ENCODE peak calls at places on chromosomes 4 and X, in five cellular contexts. W is Panc1, A is fibroblast of lung, M is foreskin fibroblast, P is AG10803. Q is an unnamed sample.

GRCh38 chr4:140266958-140267568 is 106.4 kb upstream of the SCOC start:
- DNase-seq in W (no peak), A (peak), M (peak), P (peak), Q (no peak)

GRCh38 chr4:158496030-158496741 is 25.5 kb upstream of the RXFP1 start:
- DNase-seq in W (no peak), A (no peak), M (no peak), P (no peak), Q (no peak)

GRCh38 chr4:94534401-94535312 is 82.9 kb downstream of the PDLIM5 start:
- DNase-seq in W (no peak), A (no peak), M (no peak), P (no peak), Q (no peak)

GRCh38 chr4:105058177-105058812 is 88.4 kb upstream of the TET2 start:
- DNase-seq in W (no peak), A (peak), M (peak), P (no peak), Q (no peak)

GRCh38 chr4:56730097-56730496 is 49.0 kb upstream of the HOPX start:
- DNase-seq in W (no peak), A (no peak), M (no peak), P (no peak), Q (no peak)

GRCh38 chr4:165379662-165380061 is 854 bp downstream of the CPE start:
- DNase-seq in W (no peak), A (no peak), M (no peak), P (no peak), Q (no peak)

GRCh38 chr4:176191974-176192373 is 3.4 kb downstream of the SPATA4 start:
- DNase-seq in W (peak), A (peak), M (peak), P (peak), Q (no peak)

GRCh38 chrX:69424161-69424560 is 80.0 kb upstream of the NALF2 start:
- DNase-seq in W (no peak), A (peak), M (peak), P (peak), Q (no peak)

GRCh38 chrX:24334473-24334872 is 20.6 kb upstream of the SUPT20HL2 start:
- DNase-seq in W (no peak), A (no peak), M (peak), P (no peak), Q (no peak)

GRCh38 chr4:24210332-24210902 is 320.6 kb upstream of the PPARGC1A start:
- DNase-seq in W (no peak), A (peak), M (peak), P (peak), Q (peak)

GRCh38 chrX:45070116-45071007 is 130.3 kb downstream of the DIPK2B start:
- DNase-seq in W (peak), A (peak), M (peak), P (peak), Q (peak)

GRCh38 chr4:153242848-153243324 is 38.6 kb downstream of the TRIM2 start:
- DNase-seq in W (no peak), A (no peak), M (no peak), P (no peak), Q (no peak)

DNA sequence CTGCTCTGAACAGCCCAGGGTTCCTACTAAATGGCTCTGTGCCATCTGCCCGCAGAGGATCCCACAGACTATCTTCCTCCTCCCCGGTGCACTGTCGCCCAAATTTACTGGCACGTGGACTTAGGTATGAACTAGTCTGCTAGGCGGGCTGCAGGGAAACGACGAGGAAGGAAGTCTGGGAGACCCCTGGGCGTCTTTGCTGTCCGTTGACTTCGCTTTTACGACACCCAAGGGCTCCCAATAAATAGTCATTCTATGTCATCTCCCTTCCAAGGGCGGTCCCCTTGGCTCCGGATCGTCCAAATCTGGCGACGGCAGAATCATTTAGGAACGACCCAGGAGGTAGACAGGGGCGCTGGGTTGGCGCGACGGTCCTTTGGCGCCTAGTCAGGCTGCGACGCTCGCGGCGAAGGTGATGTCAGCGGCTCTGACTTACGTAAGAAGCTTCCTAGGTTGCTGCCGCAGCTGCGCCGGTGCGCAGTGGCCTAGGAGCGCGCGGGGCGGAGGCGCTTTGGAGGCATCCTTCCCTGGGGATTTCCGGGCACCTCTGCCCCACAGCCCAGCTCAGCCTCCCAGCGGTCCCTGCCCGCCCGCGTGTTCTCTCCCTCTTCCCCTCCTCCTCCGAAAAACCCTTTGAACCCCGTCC is 2.2 kb downstream of the NHS start:
- DNase-seq in W (no peak), A (peak), M (peak), P (peak), Q (no peak)
- H3K4me3 ChIP-seq in W (peak), A (peak), M (peak), P (peak), Q (peak)

GRCh38 chr4:8157496-8157895 is 1.1 kb downstream of the ABLIM2 start:
- DNase-seq in W (no peak), A (no peak), M (no peak), P (no peak), Q (no peak)
- H3K4me3 ChIP-seq in W (no peak), A (no peak), M (no peak), P (no peak), Q (no peak)

GRCh38 chrX:11664211-11664888 is 1.4 kb downstream of the ARHGAP6 start:
- DNase-seq in W (no peak), A (no peak), M (peak), P (no peak), Q (no peak)

GRCh38 chrX:11665144-11666040 is at the start of gene ARHGAP6:
- DNase-seq in W (no peak), A (peak), M (peak), P (peak), Q (no peak)

GRCh38 chrX:11667286-11667685 is 1.6 kb upstream of the ARHGAP6 start:
- DNase-seq in W (no peak), A (no peak), M (no peak), P (no peak), Q (no peak)

GRCh38 chrX:11666180-11666579 is 460 bp upstream of the ARHGAP6 start:
- DNase-seq in W (no peak), A (peak), M (peak), P (no peak), Q (no peak)

GRCh38 chrX:11663875-11664210 is 1.9 kb downstream of the ARHGAP6 start:
- DNase-seq in W (no peak), A (peak), M (peak), P (no peak), Q (no peak)
- H3K4me3 ChIP-seq in W (no peak), A (peak), M (peak), P (no peak), Q (no peak)

DNA sequence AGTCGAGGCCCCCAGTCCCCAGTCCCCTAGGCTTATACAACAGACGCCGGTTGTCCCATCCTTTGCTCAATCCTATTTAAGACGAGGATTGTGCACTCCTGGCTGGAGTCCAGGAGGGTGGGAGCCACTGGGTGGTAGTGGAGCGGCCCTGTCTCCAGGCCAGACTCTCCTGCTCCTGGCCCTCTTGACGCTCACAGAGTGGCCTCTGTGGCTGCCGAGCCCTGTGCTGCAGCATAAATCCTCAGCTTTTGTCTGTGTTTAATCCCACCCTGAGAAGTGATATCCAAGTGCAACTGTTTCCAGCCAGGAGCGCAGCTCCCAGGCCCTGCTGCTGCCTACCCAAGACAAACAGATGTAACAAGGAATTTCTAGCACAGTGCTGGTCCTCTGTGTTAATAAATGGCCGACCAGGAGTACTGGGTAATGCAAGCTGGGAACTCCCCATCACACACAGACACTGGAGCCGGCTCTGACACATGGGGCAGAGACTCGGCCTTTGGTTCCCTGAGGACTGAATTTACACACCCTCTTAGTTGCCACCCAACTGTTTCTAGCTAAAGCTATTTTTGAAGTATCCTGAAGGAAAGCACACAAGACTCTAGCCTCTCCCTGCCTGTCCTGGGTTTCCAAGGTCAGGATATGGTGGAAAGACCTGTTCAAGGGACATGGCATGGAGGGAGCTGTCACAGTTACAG is 85.3 kb downstream of the GATB start:
- DNase-seq in W (no peak), A (no peak), M (no peak), P (no peak), Q (no peak)
- H3K4me3 ChIP-seq in W (no peak), A (no peak), M (no peak), P (no peak), Q (no peak)

GRCh38 chr4:186020106-186020792 is 48.7 kb upstream of the TLR3 start:
- DNase-seq in W (no peak), A (no peak), M (no peak), P (no peak), Q (no peak)

GRCh38 chr4:186019264-186019663 is 49.7 kb upstream of the TLR3 start:
- DNase-seq in W (no peak), A (no peak), M (no peak), P (no peak), Q (no peak)

GRCh38 chr4:186023975-186024374 is 45.0 kb upstream of the TLR3 start:
- DNase-seq in W (no peak), A (no peak), M (no peak), P (no peak), Q (no peak)

GRCh38 chr4:186020793-186021407 is 48.1 kb upstream of the TLR3 start:
- DNase-seq in W (no peak), A (no peak), M (no peak), P (no peak), Q (no peak)

DNA sequence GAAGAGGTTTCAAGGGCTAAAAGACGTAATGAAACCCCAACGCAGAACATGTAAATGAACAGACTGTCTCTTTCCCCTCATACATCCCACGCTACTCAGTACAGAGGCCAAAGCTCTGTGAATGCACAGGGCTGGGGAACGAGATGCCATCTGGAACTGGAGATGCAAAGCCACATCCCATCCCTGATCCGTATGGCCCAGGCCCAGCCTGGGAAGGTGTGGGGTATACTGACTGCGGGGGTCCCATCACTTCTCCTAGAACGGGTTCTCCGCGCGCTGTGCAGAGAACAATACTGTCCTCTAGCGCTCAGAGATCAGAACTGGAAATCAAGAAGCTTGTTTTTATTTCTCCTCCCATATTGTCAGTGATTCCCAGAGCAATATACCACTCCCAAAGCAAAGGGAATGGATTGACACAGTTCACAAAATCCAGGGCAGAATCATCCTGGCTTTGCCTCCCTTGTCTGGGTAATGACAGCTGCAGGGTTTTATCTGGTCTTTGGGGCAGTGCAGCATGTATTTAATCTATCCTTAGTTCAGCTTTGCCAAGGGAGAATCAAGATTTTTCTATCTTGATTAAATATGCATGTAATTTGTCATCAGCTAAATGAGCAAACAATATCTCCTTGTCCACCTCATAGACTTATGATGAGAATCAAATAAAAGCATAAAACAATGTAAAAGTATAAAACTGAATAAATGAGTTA is 47.3 kb upstream of the TLR3 start:
- DNase-seq in W (peak), A (peak), M (peak), P (peak), Q (no peak)
- H3K4me3 ChIP-seq in W (no peak), A (no peak), M (no peak), P (no peak), Q (no peak)

GRCh38 chrX:97290199-97290598 is 406.5 kb downstream of the RPA4 start:
- DNase-seq in W (no peak), A (peak), M (no peak), P (peak), Q (no peak)
- H3K4me3 ChIP-seq in W (no peak), A (no peak), M (no peak), P (no peak), Q (no peak)

Q was measured in AG09309.